ENCODE peak calls at places on chromosomes 6 and 20, in five cellular contexts. K is GM23338, M is SJSA1, L is cardiac fibroblast, N is AG09309. G is an unnamed sample.

GRCh38 chr20:57698191-57698866 is 11.5 kb downstream of the PMEPA1 start:
- DNase-seq in K (no peak), M (peak), L (peak), N (peak), G (peak)

GRCh38 chr6:53513519-53513966 is 31.4 kb downstream of the GCLC start:
- DNase-seq in K (no peak), M (no peak), L (no peak), N (no peak), G (no peak)

GRCh38 chr6:56528412-56528841 is 114.3 kb downstream of the DST start:
- DNase-seq in K (no peak), M (no peak), L (peak), N (peak), G (no peak)

GRCh38 chr6:16758163-16758975 is 2.9 kb downstream of the ATXN1 start:
- DNase-seq in K (peak), M (no peak), L (peak), N (no peak), G (no peak)

GRCh38 chr6:121581327-121581726 is 145.9 kb downstream of the GJA1 start:
- DNase-seq in K (no peak), M (no peak), L (no peak), N (no peak), G (no peak)

GRCh38 chr6:168345266-168345665 is 25.7 kb upstream of the DACT2 start:
- DNase-seq in K (no peak), M (no peak), L (no peak), N (no peak), G (no peak)

GRCh38 chr6:41092421-41093140 is 19.8 kb downstream of the NFYA start:
- DNase-seq in K (peak), M (no peak), L (peak), N (no peak), G (no peak)

GRCh38 chr20:57627972-57628650 is 7.9 kb upstream of the ZBP1 start:
- DNase-seq in K (no peak), M (no peak), L (peak), N (peak), G (no peak)

GRCh38 chr6:132683543-132683942 is 24.6 kb upstream of the TAAR1 start:
- DNase-seq in K (no peak), M (no peak), L (peak), N (peak), G (peak)

GRCh38 chr6:158895661-158896060 is 76.5 kb upstream of the EZR start:
- DNase-seq in K (no peak), M (no peak), L (no peak), N (no peak), G (no peak)

GRCh38 chr6:144585217-144585814 is 300.2 kb downstream of the UTRN start:
- DNase-seq in K (peak), M (no peak), L (peak), N (no peak), G (no peak)

GRCh38 chr20:62776692-62777527 is 19.4 kb upstream of the MRGBP start:
- DNase-seq in K (peak), M (no peak), L (no peak), N (no peak), G (no peak)

GRCh38 chr6:133632206-133632605 is 256.7 kb upstream of the TCF21 start:
- DNase-seq in K (no peak), M (peak), L (peak), N (no peak), G (no peak)

GRCh38 chr6:170029416-170030283 is 261.2 kb downstream of the DLL1 start:
- DNase-seq in K (no peak), M (peak), L (no peak), N (no peak), G (no peak)

GRCh38 chr6:157754351-157754750 is 68.7 kb upstream of the SNX9 start:
- DNase-seq in K (no peak), M (no peak), L (no peak), N (no peak), G (no peak)

GRCh38 chr6:109252261-109253041 is 129.8 kb downstream of the CD164 start:
- DNase-seq in K (no peak), M (no peak), L (no peak), N (no peak), G (no peak)

GRCh38 chr6:80988892-80989291 is 763.6 kb downstream of the TENT5A start:
- DNase-seq in K (no peak), M (no peak), L (no peak), N (no peak), G (no peak)

GRCh38 chr6:124962617-124963415 is 579 bp downstream of the RNF217 start:
- DNase-seq in K (peak), M (peak), L (peak), N (no peak), G (no peak)

GRCh38 chr20:62197321-62197720 is 14.5 kb downstream of the MTG2 start:
- DNase-seq in K (no peak), M (no peak), L (no peak), N (no peak), G (no peak)

GRCh38 chr6:138485005-138485545 is 14.2 kb downstream of the NHSL1 start:
- DNase-seq in K (peak), M (no peak), L (peak), N (no peak), G (no peak)

GRCh38 chr6:63352587-63353281 is 33.0 kb upstream of the LGSN start:
- DNase-seq in K (peak), M (no peak), L (peak), N (no peak), G (no peak)

GRCh38 chr6:115551510-115551909 is 509.2 kb downstream of the FRK start:
- DNase-seq in K (no peak), M (no peak), L (no peak), N (no peak), G (no peak)

GRCh38 chr20:2365091-2365490 is 15.6 kb upstream of the TGM6 start:
- DNase-seq in K (no peak), M (no peak), L (no peak), N (no peak), G (no peak)

GRCh38 chr6:41935685-41936072 is 5.9 kb downstream of the CCND3 start:
- DNase-seq in K (peak), M (no peak), L (no peak), N (no peak), G (no peak)

GRCh38 chr20:31587545-31588389 is 17.3 kb upstream of the ID1 start:
- DNase-seq in K (peak), M (no peak), L (peak), N (no peak), G (no peak)

GRCh38 chr20:47498606-47499005 is 3.1 kb upstream of the NCOA3 start:
- DNase-seq in K (no peak), M (no peak), L (no peak), N (no peak), G (no peak)

GRCh38 chr6:10248378-10248843 is 166.5 kb downstream of the TFAP2A start:
- DNase-seq in K (peak), M (peak), L (peak), N (peak), G (no peak)

GRCh38 chr6:14476793-14477531 is 359.4 kb downstream of the CD83 start:
- DNase-seq in K (no peak), M (peak), L (peak), N (peak), G (no peak)

GRCh38 chr20:34713194-34713943 is 9.2 kb downstream of the TP53INP2 start:
- DNase-seq in K (no peak), M (peak), L (peak), N (peak), G (peak)

GRCh38 chr6:126308367-126308766 is 31.5 kb upstream of the CENPW start:
- DNase-seq in K (no peak), M (no peak), L (no peak), N (no peak), G (no peak)

GRCh38 chr6:125798734-125799510 is 8.2 kb downstream of the NCOA7 start:
- DNase-seq in K (no peak), M (no peak), L (no peak), N (no peak), G (no peak)

GRCh38 chr20:63045401-63045800 is 38.6 kb upstream of the BHLHE23 start:
- DNase-seq in K (no peak), M (no peak), L (no peak), N (no peak), G (no peak)

GRCh38 chr6:143323729-143324465 is 126.6 kb downstream of the ADAT2 start:
- DNase-seq in K (no peak), M (no peak), L (no peak), N (peak), G (no peak)

GRCh38 chr6:19434065-19434464 is 403.1 kb upstream of the ID4 start:
- DNase-seq in K (no peak), M (no peak), L (no peak), N (no peak), G (no peak)

GRCh38 chr6:166268431-166268830 is 39.8 kb downstream of the PRR18 start:
- DNase-seq in K (peak), M (no peak), L (no peak), N (no peak), G (no peak)
- H3K4me3 ChIP-seq in K (peak), M (no peak), L (no peak), N (no peak), G (no peak)

GRCh38 chr6:88586371-88587157 is 376.9 kb downstream of the RNGTT start:
- DNase-seq in K (no peak), M (peak), L (peak), N (no peak), G (no peak)

GRCh38 chr6:88588938-88589337 is 374.5 kb downstream of the RNGTT start:
- DNase-seq in K (no peak), M (no peak), L (no peak), N (no peak), G (no peak)

GRCh38 chr6:88585081-88585692 is 378.2 kb downstream of the RNGTT start:
- DNase-seq in K (no peak), M (no peak), L (no peak), N (no peak), G (no peak)

GRCh38 chr6:88584581-88584980 is 378.8 kb downstream of the RNGTT start:
- DNase-seq in K (no peak), M (no peak), L (no peak), N (no peak), G (no peak)

GRCh38 chr6:88587158-88587537 is 376.3 kb downstream of the RNGTT start:
- DNase-seq in K (no peak), M (no peak), L (no peak), N (no peak), G (no peak)
- H3K4me3 ChIP-seq in K (no peak), M (no peak), L (no peak), N (no peak), G (no peak)

DNA sequence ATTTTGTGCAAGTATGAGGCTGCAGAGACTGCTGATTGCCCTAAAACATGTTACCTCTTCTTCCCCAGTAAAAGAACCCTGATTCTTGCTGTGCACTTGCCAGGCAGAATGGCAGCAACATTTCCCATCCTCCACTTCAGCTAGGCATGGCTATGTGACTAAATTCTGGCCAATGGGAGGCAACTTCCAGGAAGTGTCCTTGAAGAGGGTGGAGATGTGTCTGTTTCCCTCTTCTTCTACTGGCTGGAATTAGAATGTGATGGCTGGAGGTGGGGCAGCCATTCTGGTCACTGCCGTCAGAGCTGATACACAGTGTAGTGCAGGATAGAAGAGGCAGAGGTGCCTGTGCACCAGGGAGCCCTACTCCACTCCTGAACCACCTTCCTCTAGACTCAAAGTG is 64.6 kb downstream of the CDH26 start:
- DNase-seq in K (no peak), M (no peak), L (no peak), N (no peak), G (no peak)
- H3K4me3 ChIP-seq in K (no peak), M (no peak), L (no peak), N (no peak), G (no peak)

DNA sequence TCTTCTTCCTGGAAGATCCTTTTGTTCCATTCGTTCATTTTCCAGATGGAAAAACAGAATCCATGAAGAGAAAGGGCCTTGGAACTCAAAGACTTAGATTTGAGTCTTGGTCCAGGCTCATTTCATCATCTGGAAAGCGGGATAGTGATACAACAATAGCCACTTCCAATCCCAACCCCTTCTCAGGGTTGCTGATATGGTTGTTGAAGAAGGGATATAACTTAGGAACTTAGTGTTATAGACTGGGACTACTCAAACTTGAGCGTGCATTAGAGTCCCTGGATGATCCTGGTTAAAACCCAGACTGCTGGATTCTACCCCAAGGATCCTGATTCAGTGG is 1.3 kb downstream of the GDAP1L1 start:
- DNase-seq in K (no peak), M (no peak), L (no peak), N (no peak), G (no peak)
- H3K4me3 ChIP-seq in K (no peak), M (no peak), L (no peak), N (no peak), G (no peak)

GRCh38 chr20:4815618-4816017 is 93.9 kb downstream of the PRND start:
- DNase-seq in K (no peak), M (no peak), L (no peak), N (no peak), G (no peak)
- H3K4me3 ChIP-seq in K (no peak), M (no peak), L (no peak), N (no peak), G (no peak)

DNA sequence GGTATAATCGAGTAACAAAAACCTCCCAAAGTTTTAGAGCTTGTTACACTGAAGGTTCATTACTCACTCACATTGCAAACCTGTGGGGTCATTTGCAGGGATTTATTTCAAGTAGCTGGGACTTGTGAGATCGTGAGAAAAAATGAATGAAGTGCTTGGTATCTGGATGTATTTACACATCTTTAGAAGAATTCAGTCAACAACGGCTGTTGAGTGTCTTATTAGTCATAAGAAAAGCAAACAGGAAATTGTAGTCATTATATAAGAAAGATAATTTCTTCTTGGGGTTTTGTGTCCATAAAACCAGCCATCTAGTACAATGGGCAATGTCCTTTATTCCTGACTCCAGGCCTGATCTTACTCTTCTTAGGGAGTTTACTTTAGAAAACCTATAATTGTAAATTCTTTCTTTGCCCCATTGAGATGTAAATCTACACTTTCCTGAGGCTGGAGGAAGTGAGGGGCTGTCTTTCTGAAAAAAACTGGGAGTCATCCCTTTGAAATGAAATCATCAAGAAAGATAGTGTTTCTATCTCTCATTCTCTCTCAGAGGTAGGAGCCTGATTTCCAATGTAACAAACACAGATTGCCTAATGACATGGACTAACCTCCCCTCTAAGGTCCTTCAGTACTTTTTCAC is 202.5 kb upstream of the ASCC3 start:
- DNase-seq in K (peak), M (peak), L (peak), N (no peak), G (peak)
- H3K4me3 ChIP-seq in K (peak), M (no peak), L (no peak), N (no peak), G (no peak)

GRCh38 chr20:52291109-52291508 is 99.5 kb upstream of the ZFP64 start:
- DNase-seq in K (peak), M (no peak), L (no peak), N (no peak), G (no peak)

GRCh38 chr20:52290602-52291001 is 99.0 kb upstream of the ZFP64 start:
- DNase-seq in K (no peak), M (no peak), L (no peak), N (no peak), G (no peak)

GRCh38 chr20:52295556-52295955 is 104.0 kb upstream of the ZFP64 start:
- DNase-seq in K (no peak), M (no peak), L (no peak), N (no peak), G (no peak)

GRCh38 chr20:52289956-52290355 is 98.4 kb upstream of the ZFP64 start:
- DNase-seq in K (no peak), M (no peak), L (no peak), N (no peak), G (no peak)

DNA sequence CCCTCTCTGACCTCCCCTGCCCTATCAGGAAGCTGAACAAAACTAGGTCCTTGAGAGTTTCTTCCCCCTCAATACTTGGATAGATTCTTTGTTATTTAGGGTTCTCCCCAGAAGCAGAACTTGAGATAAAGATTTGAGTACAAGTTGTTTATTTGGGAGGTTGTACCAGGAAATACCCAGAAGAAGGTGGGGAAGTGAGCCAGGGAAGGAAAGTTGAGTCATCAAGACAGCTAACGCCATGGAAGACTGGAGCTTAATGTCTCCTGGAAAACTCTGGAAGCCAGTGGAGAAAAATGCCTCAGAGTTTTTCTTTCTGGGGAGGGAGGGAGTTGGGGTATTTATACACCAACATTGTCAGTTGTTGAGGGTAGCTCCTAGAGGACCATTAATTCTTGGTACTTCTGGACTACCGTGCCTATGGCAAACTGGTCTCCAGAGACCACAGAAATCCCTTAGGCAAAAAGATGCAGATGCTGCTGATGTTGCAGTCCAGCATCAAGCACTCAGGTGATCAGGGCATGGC is 102.6 kb upstream of the ZFP64 start:
- DNase-seq in K (no peak), M (no peak), L (peak), N (no peak), G (no peak)
- H3K4me3 ChIP-seq in K (no peak), M (no peak), L (no peak), N (no peak), G (no peak)

G was measured in retinal pigment epithelial cell.